ENCODE peak calls at places on chromosomes 3 and 15, in seven cellular contexts. S is pancreas, N is foreskin fibroblast, I is colonic mucosa, G is lower lobe of right lung, V is GM10248, X is neural progenitor cell. H is an unnamed sample.

GRCh38 chr3:60746690-60747416 is 504.4 kb downstream of the FHIT start:
- DNase-seq in S (no peak), N (no peak), I (no peak), G (no peak), V (no peak), X (no peak), H (no peak)

GRCh38 chr3:1847571-1847970 is 251.1 kb upstream of the CNTN4 start:
- DNase-seq in S (no peak), N (no peak), I (no peak), G (no peak), V (no peak), X (no peak), H (no peak)

GRCh38 chr3:126474498-126475410 is 937 bp downstream of the ZXDC start:
- DNase-seq in S (peak; percentile 58), N (no peak), I (peak; percentile 42), G (peak; percentile 81), V (peak; percentile 59), X (peak; percentile 75), H (peak; percentile 65)

GRCh38 chr3:107604057-107604802 is 81.5 kb downstream of the BBX start:
- DNase-seq in S (no peak), N (peak; percentile 46), I (no peak), G (no peak), V (no peak), X (no peak), H (no peak)

GRCh38 chr3:183247190-183247589 is 5.9 kb upstream of the B3GNT5 start:
- DNase-seq in S (no peak), N (no peak), I (no peak), G (no peak), V (no peak), X (peak; percentile 11), H (no peak)

GRCh38 chr3:158918008-158918407 is 116.2 kb downstream of the MFSD1 start:
- DNase-seq in S (peak; percentile 22), N (peak; percentile 78), I (peak; percentile 48), G (no peak), V (peak; percentile 27), X (peak; percentile 79), H (peak; percentile 28)

GRCh38 chr3:62876064-62876463 is 848 bp upstream of the CADPS start:
- DNase-seq in S (peak; percentile 36), N (peak; percentile 21), I (peak; percentile 69), G (peak; percentile 62), V (peak; percentile 10), X (peak; percentile 94), H (peak; percentile 26)

GRCh38 chr3:131795382-131796085 is 239.3 kb downstream of the CPNE4 start:
- DNase-seq in S (no peak), N (no peak), I (no peak), G (no peak), V (no peak), X (no peak), H (peak; percentile 5)

GRCh38 chr3:18426597-18426996 is 1.5 kb upstream of the SATB1 start:
- DNase-seq in S (no peak), N (no peak), I (no peak), G (no peak), V (no peak), X (no peak), H (no peak)

GRCh38 chr3:51434110-51434509 is 43.0 kb downstream of the RBM15B start:
- DNase-seq in S (no peak), N (no peak), I (no peak), G (no peak), V (no peak), X (no peak), H (no peak)

GRCh38 chr3:100932491-100932890 is 60.7 kb downstream of the ABI3BP start:
- DNase-seq in S (no peak), N (no peak), I (no peak), G (no peak), V (no peak), X (no peak), H (no peak)

GRCh38 chr3:133293397-133294107 is 106.3 kb upstream of the BFSP2 start:
- DNase-seq in S (no peak), N (no peak), I (no peak), G (no peak), V (no peak), X (no peak), H (no peak)

GRCh38 chr3:73637042-73637441 is 12.3 kb upstream of the PDZRN3 start:
- DNase-seq in S (no peak), N (peak; percentile 74), I (no peak), G (no peak), V (no peak), X (no peak), H (no peak)

GRCh38 chr15:55742498-55742926 is 440 bp downstream of the PRTG start:
- DNase-seq in S (peak; percentile 3), N (peak; percentile 18), I (peak; percentile 29), G (peak; percentile 49), V (peak; percentile 18), X (peak; percentile 66), H (peak; percentile 58)

DNA sequence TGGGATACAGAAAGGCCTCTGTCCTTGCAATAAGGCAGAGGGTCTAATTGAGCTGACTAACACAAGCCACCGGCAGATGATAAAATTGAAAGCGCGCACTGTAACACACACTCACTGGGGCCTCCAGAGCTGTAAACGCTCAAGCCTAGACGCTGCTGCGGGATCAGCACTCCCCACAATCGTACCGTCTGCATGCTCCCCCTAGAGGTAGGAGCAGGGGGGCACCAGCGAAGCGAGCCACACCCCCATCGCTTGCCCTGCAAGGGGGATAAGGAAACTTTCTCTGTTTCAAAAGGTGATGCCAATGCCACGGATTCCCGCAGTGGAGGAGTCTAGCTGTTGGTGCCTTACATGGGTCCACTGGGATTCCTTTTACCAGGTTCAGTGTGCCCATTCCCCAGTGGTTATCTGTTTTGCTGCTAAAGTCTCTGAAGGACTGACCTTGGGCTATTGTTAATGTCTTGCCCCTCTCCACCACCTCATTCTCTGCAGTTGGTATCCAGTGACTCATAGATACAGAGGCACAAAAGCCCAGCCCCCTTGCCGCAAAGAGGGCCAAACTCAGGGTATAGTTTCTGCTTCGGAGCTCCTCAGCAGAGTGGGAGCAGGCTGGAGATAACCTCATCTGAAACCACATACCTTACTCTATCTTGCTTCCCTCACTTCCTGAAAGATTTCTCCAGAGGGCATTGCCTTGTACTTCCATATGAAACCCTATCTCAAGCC is 139.3 kb upstream of the KBTBD8 start:
- DNase-seq in S (no peak), N (no peak), I (no peak), G (no peak), V (no peak), X (peak; percentile 60), H (no peak)
- TF ChIP-seq CTCF in S (no peak), N (no peak), I (no peak), G (no peak), V (no peak), X (peak; percentile 66), H (no peak)

GRCh38 chr3:168889666-168890065 is 773.8 kb downstream of the MECOM start:
- DNase-seq in S (no peak), N (no peak), I (no peak), G (no peak), V (no peak), X (no peak), H (no peak)
- TF ChIP-seq CTCF in S (no peak), N (no peak), I (no peak), G (no peak), V (no peak), X (no peak), H (no peak)

GRCh38 chr3:48664929-48665328 is 2.2 kb upstream of the CELSR3 start:
- DNase-seq in S (no peak), N (no peak), I (no peak), G (no peak), V (no peak), X (no peak), H (no peak)

GRCh38 chr3:48662753-48663488 is at the start of gene CELSR3:
- DNase-seq in S (no peak), N (peak; percentile 90), I (peak; percentile 68), G (peak; percentile 62), V (peak; percentile 68), X (peak; percentile 96), H (peak; percentile 80)

GRCh38 chr3:48663489-48664312 is 1.0 kb upstream of the CELSR3 start:
- DNase-seq in S (peak; percentile 75), N (peak; percentile 100), I (peak; percentile 95), G (peak; percentile 93), V (peak; percentile 100), X (peak; percentile 99), H (peak; percentile 99)

GRCh38 chr3:48662140-48662752 is 440 bp downstream of the CELSR3 start:
- DNase-seq in S (no peak), N (no peak), I (no peak), G (no peak), V (no peak), X (peak; percentile 59), H (no peak)

DNA sequence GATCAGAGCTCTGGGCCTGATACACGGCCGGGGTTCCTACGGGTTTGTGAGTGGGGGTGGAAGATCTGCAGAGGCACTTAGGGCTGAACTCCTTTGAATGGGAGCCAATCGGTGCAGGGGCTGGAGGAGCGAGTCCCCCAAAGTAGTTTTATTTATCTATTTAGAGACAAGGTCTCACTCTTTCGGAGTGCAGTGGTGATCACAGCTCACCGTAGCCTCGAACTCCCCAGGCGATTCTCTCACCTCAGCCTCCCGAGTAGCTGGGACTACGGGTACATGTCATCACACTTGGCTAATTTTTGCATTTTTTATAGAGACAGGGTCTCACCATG is 1.6 kb upstream of the CELSR3 start:
- DNase-seq in S (no peak), N (no peak), I (no peak), G (no peak), V (no peak), X (no peak), H (no peak)
- TF ChIP-seq CTCF in S (no peak), N (no peak), I (no peak), G (peak; percentile 28), V (no peak), X (no peak), H (no peak)

GRCh38 chr15:85440451-85440850 is 60.0 kb downstream of the AKAP13 start:
- DNase-seq in S (no peak), N (no peak), I (no peak), G (no peak), V (no peak), X (no peak), H (peak; percentile 47)

GRCh38 chr15:85443046-85443445 is 62.6 kb downstream of the AKAP13 start:
- DNase-seq in S (no peak), N (no peak), I (no peak), G (no peak), V (no peak), X (no peak), H (no peak)

GRCh38 chr15:85445361-85445760 is 65.0 kb downstream of the AKAP13 start:
- DNase-seq in S (no peak), N (no peak), I (no peak), G (no peak), V (no peak), X (no peak), H (no peak)

GRCh38 chr15:85444329-85444605 is 63.9 kb downstream of the AKAP13 start:
- DNase-seq in S (no peak), N (no peak), I (no peak), G (no peak), V (no peak), X (no peak), H (no peak)

DNA sequence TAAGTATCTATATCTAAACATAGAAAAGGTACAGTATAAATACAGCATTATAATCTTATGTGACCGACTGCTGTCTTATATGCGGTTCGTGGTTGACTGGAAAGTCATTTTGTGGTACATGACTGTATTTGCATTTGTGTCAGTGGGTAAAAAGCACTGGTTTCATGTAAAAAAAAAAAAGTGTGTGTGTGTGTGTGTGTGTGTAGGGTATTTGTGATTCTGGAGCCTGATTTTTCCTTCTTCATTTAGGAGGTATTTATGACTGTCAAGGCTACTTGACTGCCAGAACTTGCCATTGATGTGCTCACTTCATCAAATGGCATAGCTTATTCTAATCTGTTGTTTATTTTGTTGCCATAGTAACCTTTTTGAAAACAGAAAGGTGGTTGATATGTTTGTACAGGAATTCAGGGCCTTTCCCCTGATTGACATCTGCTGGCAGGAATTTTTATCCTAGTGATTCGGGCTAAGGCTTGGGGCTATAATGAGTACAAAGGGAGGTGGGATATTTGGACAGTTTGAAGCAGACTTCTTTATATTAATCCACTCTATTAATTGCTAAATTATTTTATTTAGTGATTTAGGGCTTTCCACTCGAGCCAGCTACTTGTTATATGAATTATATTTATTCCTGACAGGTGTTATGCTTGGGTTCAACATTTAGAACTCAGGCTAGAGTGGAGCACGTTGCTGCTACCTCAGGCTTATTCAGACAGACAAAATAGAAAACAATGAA is 63.4 kb downstream of the AKAP13 start:
- DNase-seq in S (peak; percentile 55), N (no peak), I (peak; percentile 31), G (no peak), V (no peak), X (peak; percentile 53), H (no peak)
- TF ChIP-seq CTCF in S (no peak), N (no peak), I (no peak), G (no peak), V (no peak), X (peak; percentile 17), H (no peak)

H was measured in GM20000.